ENCODE peak calls at places on chromosomes 11 and 22, in eight cellular contexts. C is cardiac fibroblast; Q is EH; V is mucosa of gallbladder; P is choroid plexus epithelial cell; K is ACHN; S is activated T-helper 9 cell treated with anti-CD3 and anti-CD28 coated beads, Interleukin-2, amount 50 U/mL, for 16 hours; R is ureter. A is an unnamed sample.

GRCh38 chr11:58926695-58927094 is 12.6 kb upstream of the GLYATL1 start:
- DNase-seq in C (peak), Q (peak), V (no peak), P (peak), K (peak), S (no peak), R (no peak), A (no peak)

GRCh38 chr11:73399159-73400090 is 23.2 kb downstream of the RELT start:
- DNase-seq in C (peak), Q (no peak), V (no peak), P (no peak), K (no peak), S (no peak), R (no peak), A (no peak)

GRCh38 chr22:37303821-37304274 is 21.5 kb downstream of the CYTH4 start:
- DNase-seq in C (peak), Q (peak), V (no peak), P (peak), K (peak), S (peak), R (no peak), A (no peak)

GRCh38 chr11:102476812-102477211 is 24.2 kb upstream of the TMEM123 start:
- DNase-seq in C (peak), Q (peak), V (peak), P (peak), K (no peak), S (no peak), R (peak), A (peak)

GRCh38 chr22:44753189-44754042 is 1.0 kb downstream of the ARHGAP8 start:
- DNase-seq in C (peak), Q (peak), V (peak), P (peak), K (no peak), S (no peak), R (no peak), A (no peak)

GRCh38 chr11:83655996-83656395 is 369.8 kb upstream of the CCDC90B start:
- DNase-seq in C (no peak), Q (no peak), V (no peak), P (no peak), K (no peak), S (no peak), R (no peak), A (no peak)

GRCh38 chr11:82859746-82860145 is 40.5 kb downstream of the PRCP start:
- DNase-seq in C (peak), Q (no peak), V (no peak), P (peak), K (no peak), S (no peak), R (no peak), A (no peak)

GRCh38 chr11:60925685-60926267 is 1.5 kb downstream of the TMEM132A start:
- DNase-seq in C (no peak), Q (peak), V (no peak), P (peak), K (peak), S (no peak), R (no peak), A (no peak)

GRCh38 chr11:35491231-35491871 is 34.1 kb downstream of the PAMR1 start:
- DNase-seq in C (peak), Q (peak), V (no peak), P (peak), K (peak), S (no peak), R (no peak), A (no peak)

GRCh38 chr11:11454671-11455223 is 101.7 kb upstream of the CSNK2A3 start:
- DNase-seq in C (no peak), Q (peak), V (no peak), P (no peak), K (no peak), S (no peak), R (no peak), A (no peak)

GRCh38 chr11:105829084-105829483 is 193.0 kb downstream of the MSANTD4 start:
- DNase-seq in C (no peak), Q (no peak), V (no peak), P (no peak), K (no peak), S (no peak), R (no peak), A (no peak)

GRCh38 chr11:27464155-27464759 is 8.3 kb downstream of the LGR4 start:
- DNase-seq in C (peak), Q (peak), V (no peak), P (peak), K (peak), S (no peak), R (no peak), A (no peak)

GRCh38 chr11:63592975-63593395 is 21.2 kb downstream of the PLAAT3 start:
- DNase-seq in C (peak), Q (peak), V (no peak), P (peak), K (no peak), S (no peak), R (no peak), A (no peak)

GRCh38 chr22:25563757-25564319 is 637 bp upstream of the GRK3 start:
- DNase-seq in C (no peak), Q (no peak), V (peak), P (peak), K (no peak), S (no peak), R (no peak), A (no peak)

GRCh38 chr22:41687901-41688364 is 734 bp downstream of the SNU13 start:
- DNase-seq in C (peak), Q (peak), V (no peak), P (peak), K (peak), S (no peak), R (no peak), A (no peak)

GRCh38 chr11:68542617-68543016 is 82.1 kb downstream of the PPP6R3 start:
- DNase-seq in C (peak), Q (peak), V (no peak), P (peak), K (peak), S (no peak), R (no peak), A (no peak)

GRCh38 chr11:41527530-41527929 is 68.1 kb upstream of the LRRC4C start:
- DNase-seq in C (no peak), Q (no peak), V (no peak), P (no peak), K (no peak), S (no peak), R (no peak), A (no peak)

GRCh38 chr22:40519284-40519947 is 117.1 kb downstream of the MRTFA start:
- DNase-seq in C (no peak), Q (no peak), V (no peak), P (no peak), K (no peak), S (no peak), R (no peak), A (no peak)

GRCh38 chr11:10946072-10946471 is 88.2 kb upstream of the ZBED5 start:
- DNase-seq in C (no peak), Q (no peak), V (no peak), P (no peak), K (no peak), S (no peak), R (no peak), A (no peak)

GRCh38 chr11:13717331-13717730 is 48.9 kb downstream of the FAR1 start:
- DNase-seq in C (peak), Q (peak), V (no peak), P (peak), K (peak), S (no peak), R (no peak), A (no peak)

GRCh38 chr11:74581954-74582547 is 10.3 kb upstream of the POLD3 start:
- DNase-seq in C (no peak), Q (no peak), V (peak), P (no peak), K (no peak), S (no peak), R (no peak), A (no peak)

GRCh38 chr11:68844376-68844775 is 2.7 kb upstream of the CPT1A start:
- DNase-seq in C (no peak), Q (no peak), V (no peak), P (no peak), K (no peak), S (no peak), R (no peak), A (no peak)

GRCh38 chr11:102413497-102413896 is 39.1 kb downstream of the TMEM123 start:
- DNase-seq in C (no peak), Q (no peak), V (no peak), P (no peak), K (no peak), S (no peak), R (no peak), A (no peak)

GRCh38 chr22:39349967-39350802 is at the start of gene SYNGR1:
- DNase-seq in C (no peak), Q (peak), V (no peak), P (no peak), K (no peak), S (no peak), R (no peak), A (no peak)

GRCh38 chr11:31422703-31423102 is 53.0 kb downstream of the DNAJC24 start:
- DNase-seq in C (no peak), Q (no peak), V (no peak), P (no peak), K (no peak), S (no peak), R (no peak), A (no peak)

GRCh38 chr22:45096256-45096907 is 67.3 kb upstream of the NUP50 start:
- DNase-seq in C (peak), Q (peak), V (peak), P (peak), K (peak), S (peak), R (peak), A (no peak)

GRCh38 chr11:10443721-10444120 is 11.3 kb upstream of the AMPD3 start:
- DNase-seq in C (no peak), Q (no peak), V (no peak), P (no peak), K (no peak), S (no peak), R (no peak), A (no peak)

GRCh38 chr11:71438650-71439049 is 9.5 kb downstream of the DHCR7 start:
- DNase-seq in C (no peak), Q (no peak), V (no peak), P (no peak), K (no peak), S (no peak), R (no peak), A (no peak)

GRCh38 chr22:49628351-49629023 is 199.2 kb downstream of the BRD1 start:
- DNase-seq in C (no peak), Q (no peak), V (no peak), P (no peak), K (no peak), S (no peak), R (no peak), A (no peak)

GRCh38 chr11:2898366-2899079 is 12.9 kb upstream of the CDKN1C start:
- DNase-seq in C (peak), Q (peak), V (peak), P (peak), K (peak), S (peak), R (peak), A (no peak)

GRCh38 chr22:45329536-45329936 is 19.8 kb downstream of the FAM118A start:
- DNase-seq in C (no peak), Q (no peak), V (peak), P (no peak), K (no peak), S (no peak), R (no peak), A (no peak)

GRCh38 chr11:36777302-36777701 is 179.3 kb upstream of the RAG2 start:
- DNase-seq in C (no peak), Q (no peak), V (no peak), P (no peak), K (no peak), S (no peak), R (no peak), A (no peak)

GRCh38 chr11:113587318-113587739 is 112.1 kb upstream of the DRD2 start:
- DNase-seq in C (peak), Q (peak), V (no peak), P (no peak), K (no peak), S (no peak), R (no peak), A (no peak)